ENCODE peak calls at places on chromosomes 12 and 14, in four cellular contexts. J is effector memory CD4-positive, alpha-beta T cell; T is AG09309; S is PC-9. Q is an unnamed sample.

GRCh38 chr12:51622564-51622963 is 31.5 kb downstream of the SCN8A start:
- DNase-seq in J (no peak), T (no peak), S (no peak), Q (no peak)

GRCh38 chr12:121240484-121241202 is 30.7 kb downstream of the P2RX4 start:
- DNase-seq in S (no peak), J (peak), T (no peak), Q (no peak)

GRCh38 chr12:107478881-107479280 is 206.7 kb upstream of the PWP1 start:
- DNase-seq in J (no peak), T (no peak), S (no peak), Q (no peak)

GRCh38 chr14:76129851-76130576 is 21.7 kb upstream of the GPATCH2L start:
- DNase-seq in J (no peak), T (no peak), S (no peak), Q (no peak)

GRCh38 chr14:28879571-28879970 is 113.0 kb downstream of the FOXG1 start:
- DNase-seq in S (no peak), J (no peak), T (no peak), Q (no peak)

GRCh38 chr14:79037593-79037992 is 867.4 kb downstream of the NRXN3 start:
- DNase-seq in T (no peak), S (no peak), J (no peak), Q (no peak)

GRCh38 chr12:41940571-41940970 is 204.1 kb downstream of the GXYLT1 start:
- DNase-seq in T (no peak), S (no peak), J (no peak), Q (no peak)

GRCh38 chr12:31236998-31237637 is 88.8 kb downstream of the SINHCAF start:
- DNase-seq in T (no peak), S (no peak), J (no peak), Q (no peak)

GRCh38 chr14:52015411-52016030 is 26.2 kb downstream of the RTRAF start:
- DNase-seq in S (no peak), J (no peak), T (no peak), Q (no peak)

GRCh38 chr14:24172261-24172860 is 481 bp downstream of the REC8 start:
- DNase-seq in T (no peak), J (no peak), S (no peak), Q (no peak)

GRCh38 chr14:28361486-28361885 is 405.1 kb upstream of the FOXG1 start:
- DNase-seq in J (no peak), S (no peak), T (no peak), Q (no peak)

GRCh38 chr14:76965232-76965631 is 63.3 kb downstream of the IRF2BPL start:
- DNase-seq in T (no peak), J (no peak), S (no peak), Q (no peak)